ENCODE peak calls at places on chromosomes 2 and 18, in ten cellular contexts. L is cardiac muscle cell, E is IMR-90, W is ovary, O is pancreas, Z is fibroblast of lung, Q is breast epithelium, B is endothelial cell of umbilical vein, P is tibial nerve, F is heart right ventricle. R is an unnamed sample.
A peak's percentile ranks its signal among the peaks of the same experiment; 100 is the strongest.

GRCh38 chr2:102592601-102593000 is 26.8 kb upstream of the SLC9A2 start:
- DNase-seq in L (peak; percentile 46), E (peak; percentile 8), W (no peak), O (no peak), Z (no peak), Q (no peak), B (peak; percentile 36), P (no peak), F (no peak), R (peak; percentile 38)

GRCh38 chr2:232658217-232658785 is 24.9 kb downstream of the EFHD1 start:
- DNase-seq in L (peak; percentile 46), E (no peak), W (no peak), O (no peak), Z (no peak), Q (no peak), B (no peak), P (no peak), F (no peak), R (peak; percentile 15)

GRCh38 chr18:6607348-6607747 is 122.2 kb upstream of the ARHGAP28 start:
- DNase-seq in L (no peak), E (no peak), W (no peak), O (peak; percentile 29), Z (no peak), Q (no peak), B (no peak), P (no peak), F (no peak), R (no peak)

GRCh38 chr2:107932986-107933385 is 53.3 kb upstream of the SLC5A7 start:
- DNase-seq in L (peak; percentile 29), E (peak; percentile 8), W (no peak), O (no peak), Z (no peak), Q (no peak), B (no peak), P (no peak), F (no peak), R (peak; percentile 7)

GRCh38 chr2:186064507-186064906 is 325.9 kb downstream of the FSIP2 start:
- DNase-seq in L (no peak), E (no peak), W (no peak), O (no peak), Z (no peak), Q (no peak), B (no peak), P (no peak), F (no peak), R (no peak)

GRCh38 chr2:138329167-138329566 is 172.4 kb upstream of the SPOPL start:
- DNase-seq in L (no peak), E (no peak), W (no peak), O (no peak), Z (no peak), Q (no peak), B (no peak), P (no peak), F (no peak), R (no peak)

GRCh38 chr2:197647961-197648690 is 27.3 kb downstream of the RFTN2 start:
- DNase-seq in L (peak; percentile 5), E (peak; percentile 85), W (no peak), O (no peak), Z (no peak), Q (no peak), B (peak; percentile 20), P (no peak), F (no peak), R (peak; percentile 5)

GRCh38 chr2:27080140-27080469 is 1.7 kb downstream of the EMILIN1 start:
- DNase-seq in L (no peak), E (no peak), W (no peak), O (no peak), Z (no peak), Q (no peak), B (no peak), P (no peak), F (no peak), R (no peak)

GRCh38 chr2:59881214-59881613 is 672.2 kb downstream of the BCL11A start:
- DNase-seq in L (no peak), E (no peak), W (no peak), O (no peak), Z (no peak), Q (no peak), B (no peak), P (no peak), F (no peak), R (peak; percentile 80)

GRCh38 chr2:147425437-147426038 is 419.3 kb upstream of the ACVR2A start:
- DNase-seq in L (no peak), E (no peak), W (no peak), O (no peak), Z (no peak), Q (no peak), B (no peak), P (no peak), F (no peak), R (no peak)

GRCh38 chr2:39469807-39470206 is 32.7 kb upstream of the MAP4K3 start:
- DNase-seq in L (peak; percentile 58), E (peak; percentile 70), W (no peak), O (peak; percentile 31), Z (peak; percentile 85), Q (no peak), B (peak; percentile 73), P (no peak), F (no peak), R (peak; percentile 70)

GRCh38 chr18:39555511-39555910 is 1989.9 kb upstream of the CELF4 start:
- DNase-seq in L (no peak), E (no peak), W (no peak), O (no peak), Z (peak; percentile 17), Q (no peak), B (no peak), P (no peak), F (no peak), R (no peak)

GRCh38 chr2:199975297-199975895 is 20.0 kb downstream of the MAIP1 start:
- DNase-seq in L (peak; percentile 51), E (peak; percentile 69), W (no peak), O (no peak), Z (peak; percentile 3), Q (no peak), B (no peak), P (no peak), F (no peak), R (peak; percentile 38)

GRCh38 chr2:80786584-80786983 is 482.0 kb upstream of the LRRTM1 start:
- DNase-seq in L (no peak), E (no peak), W (no peak), O (no peak), Z (no peak), Q (no peak), B (no peak), P (no peak), F (no peak), R (no peak)

GRCh38 chr2:173095356-173095755 is 19.7 kb downstream of the MAP3K20 start:
- DNase-seq in L (no peak), E (no peak), W (no peak), O (no peak), Z (no peak), Q (no peak), B (no peak), P (no peak), F (no peak), R (no peak)

GRCh38 chr2:152336103-152336853 is 1.3 kb downstream of the FMNL2 start:
- DNase-seq in L (peak; percentile 57), E (peak; percentile 47), W (peak; percentile 69), O (peak; percentile 36), Z (peak; percentile 56), Q (no peak), B (peak; percentile 54), P (peak; percentile 61), F (peak; percentile 58), R (peak; percentile 48)

GRCh38 chr2:119387381-119388129 is 20.8 kb downstream of the DBI start:
- DNase-seq in L (peak; percentile 94), E (peak; percentile 20), W (peak; percentile 46), O (peak; percentile 79), Z (peak; percentile 80), Q (peak; percentile 66), B (peak; percentile 20), P (peak; percentile 44), F (peak; percentile 50), R (peak; percentile 77)
- TF ChIP-seq CTCF in L (peak; percentile 56), E (no peak), W (no peak), O (no peak), Z (peak; percentile 49), Q (no peak), B (no peak), P (peak; percentile 26), F (peak; percentile 18), R (peak; percentile 10)

GRCh38 chr2:113012436-113013335 is 7.4 kb downstream of the IL36A start:
- DNase-seq in L (peak; percentile 18), E (peak; percentile 36), W (no peak), O (no peak), Z (peak; percentile 74), Q (no peak), B (no peak), P (no peak), F (no peak), R (peak; percentile 94)

GRCh38 chr2:113013336-113013661 is 8.0 kb downstream of the IL36A start:
- DNase-seq in L (no peak), E (no peak), W (no peak), O (no peak), Z (no peak), Q (no peak), B (no peak), P (no peak), F (no peak), R (no peak)

GRCh38 chr2:113015655-113016054 is 10.4 kb downstream of the IL36A start:
- DNase-seq in L (no peak), E (no peak), W (no peak), O (no peak), Z (no peak), Q (no peak), B (no peak), P (no peak), F (no peak), R (peak; percentile 55)

GRCh38 chr2:113011108-113011507 is 5.8 kb downstream of the IL36A start:
- DNase-seq in L (no peak), E (no peak), W (no peak), O (no peak), Z (no peak), Q (no peak), B (no peak), P (no peak), F (no peak), R (no peak)

GRCh38 chr2:113014067-113014466 is 8.8 kb downstream of the IL36A start:
- DNase-seq in L (no peak), E (no peak), W (no peak), O (no peak), Z (no peak), Q (no peak), B (no peak), P (no peak), F (no peak), R (no peak)
- H3K27me3 ChIP-seq in L (no peaks in the 10 kb centered on the region), E (peaks cover 2% of the 10 kb centered on the region), W (no peaks in the 10 kb centered on the region), O (no peaks in the 10 kb centered on the region), Z (peaks cover 5% of the 10 kb centered on the region), Q (no peaks in the 10 kb centered on the region), B (no peaks in the 10 kb centered on the region), P (no peaks in the 10 kb centered on the region), F (no peaks in the 10 kb centered on the region), R (no peaks in the 10 kb centered on the region)

GRCh38 chr18:24964213-24964612 is 387.8 kb downstream of the ZNF521 start:
- DNase-seq in L (no peak), E (no peak), W (no peak), O (no peak), Z (no peak), Q (no peak), B (no peak), P (no peak), F (no peak), R (peak; percentile 23)
- TF ChIP-seq CTCF in L (no peak), E (no peak), W (no peak), O (no peak), Z (no peak), Q (no peak), B (no peak), P (no peak), F (no peak), R (no peak)

GRCh38 chr2:36650434-36650833 is 46.1 kb upstream of the VIT start:
- DNase-seq in L (no peak), E (no peak), W (no peak), O (no peak), Z (no peak), Q (no peak), B (no peak), P (no peak), F (no peak), R (no peak)
- H3K27me3 ChIP-seq in L (no peaks in the 10 kb centered on the region), E (no peaks in the 10 kb centered on the region), W (no peaks in the 10 kb centered on the region), O (no peaks in the 10 kb centered on the region), Z (no peaks in the 10 kb centered on the region), Q (no peaks in the 10 kb centered on the region), B (no peaks in the 10 kb centered on the region), P (no peaks in the 10 kb centered on the region), F (no peaks in the 10 kb centered on the region), R (no peaks in the 10 kb centered on the region)